ENCODE peak calls at places on chromosomes 4 and X, in eight cellular contexts. I, H, K, L, N, O, P and V are unnamed samples.

GRCh38 chr4:142365386-142365785 is 480.7 kb downstream of the INPP4B start:
- DNase-seq in H (no peak), P (no peak), K (no peak), L (no peak), O (no peak), I (no peak), N (no peak), V (no peak)

GRCh38 chr4:61064636-61065035 is 135.5 kb upstream of the ADGRL3 start:
- DNase-seq in H (no peak), I (no peak), P (peak; percentile 4), L (no peak), K (no peak), N (no peak), O (no peak), V (no peak)

GRCh38 chr4:76996445-76996844 is 46.9 kb downstream of the SEPTIN11 start:
- DNase-seq in I (no peak), P (no peak), N (no peak), O (no peak), H (no peak), K (no peak), L (no peak), V (no peak)

GRCh38 chr4:17285747-17286146 is 226.1 kb downstream of the QDPR start:
- DNase-seq in P (no peak), K (no peak), I (no peak), N (no peak), H (no peak), L (no peak), O (no peak), V (no peak)

GRCh38 chr4:62415256-62415655 is 1215.1 kb downstream of the ADGRL3 start:
- DNase-seq in K (no peak), H (no peak), I (no peak), P (no peak), L (no peak), O (no peak), N (no peak), V (no peak)

GRCh38 chrX:140509468-140510305 is 4.8 kb upstream of the SOX3 start:
- DNase-seq in L (no peak), O (no peak), N (no peak), K (no peak), P (no peak), H (no peak), I (no peak), V (no peak)

GRCh38 chrX:40154229-40154852 is 56.6 kb upstream of the BCOR start:
- DNase-seq in L (no peak), H (peak; percentile 48), O (peak; percentile 81), N (no peak), P (peak; percentile 23), K (no peak), I (no peak), V (peak; percentile 56)

GRCh38 chr4:186854256-186854655 is 130.6 kb upstream of the FAT1 start:
- DNase-seq in K (no peak), H (no peak), P (no peak), N (no peak), L (no peak), O (no peak), I (no peak), V (no peak)

GRCh38 chr4:152166567-152166966 is 369.3 kb downstream of the FBXW7 start:
- DNase-seq in K (no peak), L (no peak), O (no peak), I (no peak), N (no peak), P (no peak), H (peak; percentile 6), V (no peak)

GRCh38 chr4:26397086-26397485 is 76.3 kb downstream of the RBPJ start:
- DNase-seq in I (no peak), N (no peak), H (no peak), O (no peak), K (no peak), P (no peak), L (no peak), V (no peak)

GRCh38 chr4:165177725-165178666 is 29.4 kb upstream of the KLHL2 start:
- DNase-seq in H (no peak), P (no peak), K (no peak), I (no peak), N (no peak), O (no peak), L (no peak), V (no peak)

GRCh38 chr4:151114986-151115385 is 15.6 kb downstream of the RPS3A start:
- DNase-seq in I (no peak), P (no peak), L (no peak), H (no peak), N (no peak), K (no peak), O (no peak), V (no peak)

GRCh38 chrX:119189586-119189985 is 46.5 kb upstream of the PGRMC1 start:
- DNase-seq in K (peak; percentile 73), I (no peak), P (no peak), O (no peak), L (no peak), N (no peak), H (no peak), V (no peak)

GRCh38 chr4:118740869-118741268 is 55.7 kb downstream of the METTL14 start:
- DNase-seq in H (no peak), P (no peak), N (no peak), I (no peak), K (no peak), O (no peak), L (no peak), V (no peak)

GRCh38 chrX:47244676-47245075 is 11.9 kb downstream of the USP11 start:
- DNase-seq in O (no peak), I (no peak), N (no peak), K (peak; percentile 65), P (no peak), L (no peak), H (no peak), V (no peak)

GRCh38 chr4:5503295-5503694 is 205.1 kb downstream of the EVC2 start:
- DNase-seq in O (no peak), H (no peak), K (no peak), I (no peak), L (no peak), P (no peak), N (no peak), V (no peak)

GRCh38 chrX:97399400-97399799 is 515.7 kb downstream of the RPA4 start:
- DNase-seq in N (no peak), L (no peak), P (peak; percentile 18), H (no peak), O (no peak), I (no peak), K (no peak), V (no peak)

GRCh38 chr4:41181037-41181436 is 33.3 kb downstream of the APBB2 start:
- DNase-seq in H (no peak), K (no peak), O (peak; percentile 33), L (no peak), P (no peak), N (no peak), I (no peak), V (no peak)

GRCh38 chrX:80812176-80812575 is 2.5 kb upstream of the BRWD3 start:
- DNase-seq in H (no peak), N (no peak), P (peak; percentile 7), O (no peak), I (peak; percentile 29), L (peak; percentile 12), K (no peak), V (no peak)

GRCh38 chr4:39686997-39687396 is 10.9 kb upstream of the UBE2K start:
- DNase-seq in I (no peak), N (no peak), P (no peak), H (no peak), K (no peak), L (no peak), O (no peak), V (no peak)

GRCh38 chr4:47209833-47210232 is 178.5 kb downstream of the GABRB1 start:
- DNase-seq in I (no peak), H (no peak), O (no peak), L (no peak), P (peak; percentile 81), N (no peak), K (no peak), V (no peak)

GRCh38 chr4:139391731-139392130 is 62.2 kb upstream of the RAB33B start:
- DNase-seq in K (no peak), O (no peak), L (no peak), I (no peak), N (no peak), H (no peak), P (no peak), V (no peak)

GRCh38 chr4:40227284-40227683 is 30.5 kb downstream of the RHOH start:
- DNase-seq in N (peak; percentile 54), L (no peak), O (no peak), I (peak; percentile 69), H (no peak), K (no peak), P (no peak), V (no peak)

GRCh38 chr4:185396724-185397402 is at the start of gene ANKRD37:
- DNase-seq in N (no peak), K (peak; percentile 81), P (no peak), O (peak; percentile 2), I (no peak), L (no peak), H (no peak), V (peak; percentile 23)

GRCh38 chrX:101787934-101788333 is 128.3 kb upstream of the ARMCX2 start:
- DNase-seq in K (no peak), O (no peak), I (no peak), H (no peak), P (no peak), L (no peak), N (no peak), V (no peak)

GRCh38 chr4:81565137-81565870 is 93.6 kb upstream of the RASGEF1B start:
- DNase-seq in N (no peak), P (peak; percentile 34), O (no peak), K (peak; percentile 84), L (no peak), H (no peak), I (no peak), V (no peak)

GRCh38 chr4:74487771-74488170 is 42.8 kb downstream of the AREG start:
- DNase-seq in K (no peak), L (no peak), H (no peak), P (no peak), I (no peak), N (no peak), O (no peak), V (no peak)

GRCh38 chr4:80097395-80098177 is 24.6 kb upstream of the ANTXR2 start:
- DNase-seq in H (no peak), P (peak; percentile 84), L (no peak), K (no peak), I (no peak), O (no peak), N (no peak), V (no peak)

GRCh38 chrX:109472939-109473713 is 8.8 kb downstream of the GUCY2F start:
- DNase-seq in P (no peak), O (no peak), K (no peak), N (no peak), L (no peak), I (peak; percentile 32), H (peak; percentile 19), V (no peak)

GRCh38 chr4:90745176-90745575 is 618.0 kb downstream of the CCSER1 start:
- DNase-seq in O (no peak), I (no peak), P (peak; percentile 52), K (no peak), H (no peak), L (no peak), N (no peak), V (no peak)

GRCh38 chr4:139367421-139368090 is 65.3 kb upstream of the NDUFC1 start:
- DNase-seq in L (no peak), O (no peak), K (no peak), P (no peak), H (no peak), I (no peak), N (no peak), V (no peak)

GRCh38 chr4:28966982-28967381 is 1753.2 kb upstream of the PCDH7 start:
- DNase-seq in K (no peak), N (no peak), P (peak; percentile 81), O (no peak), I (no peak), L (no peak), H (no peak), V (no peak)

GRCh38 chr4:2364654-2365053 is 53.8 kb downstream of the ZFYVE28 start:
- DNase-seq in N (peak; percentile 41), K (peak; percentile 70), O (no peak), I (peak; percentile 69), P (peak; percentile 13), H (no peak), L (peak; percentile 55), V (no peak)